ENCODE peak calls at places on chromosome 22, in six cellular contexts. V, Z, A, K, Y and Q are unnamed samples.

GRCh38 chr22:18110194-18110943 is at the start of gene TUBA8:
- DNase-seq in K (no peak), Z (no peak), Y (no peak), A (peak; percentile 87), V (no peak), Q (peak; percentile 6)

GRCh38 chr22:29098296-29098695 is 25.5 kb downstream of the KREMEN1 start:
- DNase-seq in Y (no peak), Z (no peak), V (no peak), A (no peak), K (no peak), Q (no peak)

GRCh38 chr22:21013742-21014201 is 1.2 kb upstream of the P2RX6 start:
- DNase-seq in V (no peak), Z (no peak), Y (no peak), K (no peak), A (no peak), Q (no peak)

GRCh38 chr22:31818481-31819392 is 64.9 kb downstream of the DEPDC5 start:
- DNase-seq in Y (no peak), Z (no peak), A (no peak), K (no peak), V (no peak), Q (no peak)

GRCh38 chr22:35313311-35314121 is 13.8 kb downstream of the TOM1 start:
- DNase-seq in A (no peak), V (no peak), Z (no peak), K (no peak), Y (no peak), Q (no peak)

GRCh38 chr22:35587896-35588295 is 29.2 kb downstream of the MB start:
- DNase-seq in Z (no peak), Y (no peak), V (no peak), A (no peak), K (no peak), Q (no peak)

GRCh38 chr22:28429711-28430110 is 249.9 kb downstream of the TTC28 start:
- DNase-seq in Y (no peak), Z (no peak), V (no peak), A (no peak), K (no peak), Q (no peak)

GRCh38 chr22:30754971-30755759 is 60.5 kb downstream of the OSBP2 start:
- DNase-seq in V (peak; percentile 54), Y (no peak), K (peak; percentile 66), Z (peak; percentile 78), A (peak; percentile 74), Q (peak; percentile 47)

GRCh38 chr22:23245045-23245798 is 64.9 kb downstream of the BCR start:
- DNase-seq in Z (peak; percentile 55), Y (no peak), K (no peak), V (no peak), A (no peak), Q (no peak)

GRCh38 chr22:30313527-30314385 is 13.0 kb downstream of the TBC1D10A start:
- DNase-seq in A (peak; percentile 44), K (no peak), Z (no peak), Y (no peak), V (no peak), Q (no peak)

GRCh38 chr22:50528682-50529415 is 963 bp downstream of the TYMP start:
- DNase-seq in V (no peak), A (no peak), Y (no peak), K (no peak), Z (no peak), Q (no peak)

GRCh38 chr22:28029962-28030361 is 110.9 kb upstream of the PITPNB start:
- DNase-seq in Y (no peak), Z (no peak), A (peak; percentile 3), K (no peak), V (no peak), Q (no peak)

GRCh38 chr22:19130959-19131684 is at the start of gene TSSK2:
- DNase-seq in V (no peak), Z (no peak), K (no peak), A (no peak), Y (no peak), Q (no peak)

GRCh38 chr22:27919943-27920755 is 1.1 kb upstream of the PITPNB start:
- DNase-seq in Z (no peak), Y (no peak), A (peak; percentile 25), V (no peak), K (no peak), Q (peak; percentile 20)

GRCh38 chr22:26887916-26888315 is 230.5 kb downstream of the MIAT start:
- DNase-seq in V (no peak), Y (no peak), K (no peak), Z (no peak), A (no peak), Q (no peak)

GRCh38 chr22:28670153-28670552 is 9.5 kb downstream of the TTC28 start:
- DNase-seq in Z (no peak), K (no peak), A (no peak), Y (no peak), V (no peak), Q (no peak)

GRCh38 chr22:49768511-49768910 is 59.2 kb downstream of the BRD1 start:
- DNase-seq in Z (no peak), Y (no peak), A (no peak), K (no peak), V (no peak), Q (no peak)

GRCh38 chr22:36048911-36049677 is 20.5 kb upstream of the RBFOX2 start:
- DNase-seq in K (no peak), Z (peak; percentile 39), Y (no peak), A (no peak), V (no peak), Q (no peak)

GRCh38 chr22:17418890-17419324 is 49.6 kb downstream of the CECR2 start:
- DNase-seq in K (no peak), A (no peak), V (no peak), Y (no peak), Z (no peak), Q (no peak)

GRCh38 chr22:22955866-22956535 is 68.4 kb downstream of the IGLL5 start:
- DNase-seq in K (peak; percentile 52), V (no peak), A (peak; percentile 71), Y (no peak), Z (peak; percentile 98), Q (peak; percentile 35)

GRCh38 chr22:29306830-29307657 is 594 bp downstream of the GAS2L1 start:
- DNase-seq in V (no peak), Y (no peak), K (no peak), A (peak; percentile 93), Z (peak; percentile 81), Q (peak; percentile 49)

GRCh38 chr22:50687829-50688228 is 15.2 kb downstream of the SHANK3 start:
- DNase-seq in K (no peak), Y (no peak), V (no peak), Z (no peak), A (no peak), Q (no peak)

GRCh38 chr22:29727248-29727551 is 7.4 kb downstream of the CABP7 start:
- DNase-seq in A (peak; percentile 91), K (no peak), Z (peak; percentile 75), V (no peak), Y (no peak), Q (peak; percentile 66)

GRCh38 chr22:36081023-36081431 is 52.4 kb upstream of the RBFOX2 start:
- DNase-seq in Y (no peak), Z (peak; percentile 11), A (no peak), V (no peak), K (no peak), Q (no peak)

GRCh38 chr22:40243891-40244290 is 66.2 kb downstream of the TNRC6B start:
- DNase-seq in K (no peak), Z (no peak), A (no peak), V (no peak), Y (no peak), Q (no peak)

GRCh38 chr22:22884010-22884887 is 3.4 kb upstream of the IGLL5 start:
- DNase-seq in Z (peak; percentile 100), K (peak; percentile 66), A (peak; percentile 79), Y (no peak), V (no peak), Q (peak; percentile 39)

GRCh38 chr22:39174498-39175120 is 22.1 kb upstream of the CBX7 start:
- DNase-seq in A (peak; percentile 73), V (peak; percentile 100), Z (no peak), Y (no peak), K (peak; percentile 23), Q (peak; percentile 98)

GRCh38 chr22:39173787-39174497 is 21.5 kb upstream of the CBX7 start:
- DNase-seq in Y (no peak), A (no peak), K (no peak), V (no peak), Z (no peak), Q (no peak)

GRCh38 chr22:39176673-39177455 is 24.4 kb upstream of the CBX7 start:
- DNase-seq in Y (no peak), A (no peak), V (no peak), Z (no peak), K (no peak), Q (no peak)

GRCh38 chr22:39176067-39176621 is 23.7 kb upstream of the CBX7 start:
- DNase-seq in V (no peak), K (no peak), Y (no peak), A (no peak), Z (no peak), Q (no peak)

DNA sequence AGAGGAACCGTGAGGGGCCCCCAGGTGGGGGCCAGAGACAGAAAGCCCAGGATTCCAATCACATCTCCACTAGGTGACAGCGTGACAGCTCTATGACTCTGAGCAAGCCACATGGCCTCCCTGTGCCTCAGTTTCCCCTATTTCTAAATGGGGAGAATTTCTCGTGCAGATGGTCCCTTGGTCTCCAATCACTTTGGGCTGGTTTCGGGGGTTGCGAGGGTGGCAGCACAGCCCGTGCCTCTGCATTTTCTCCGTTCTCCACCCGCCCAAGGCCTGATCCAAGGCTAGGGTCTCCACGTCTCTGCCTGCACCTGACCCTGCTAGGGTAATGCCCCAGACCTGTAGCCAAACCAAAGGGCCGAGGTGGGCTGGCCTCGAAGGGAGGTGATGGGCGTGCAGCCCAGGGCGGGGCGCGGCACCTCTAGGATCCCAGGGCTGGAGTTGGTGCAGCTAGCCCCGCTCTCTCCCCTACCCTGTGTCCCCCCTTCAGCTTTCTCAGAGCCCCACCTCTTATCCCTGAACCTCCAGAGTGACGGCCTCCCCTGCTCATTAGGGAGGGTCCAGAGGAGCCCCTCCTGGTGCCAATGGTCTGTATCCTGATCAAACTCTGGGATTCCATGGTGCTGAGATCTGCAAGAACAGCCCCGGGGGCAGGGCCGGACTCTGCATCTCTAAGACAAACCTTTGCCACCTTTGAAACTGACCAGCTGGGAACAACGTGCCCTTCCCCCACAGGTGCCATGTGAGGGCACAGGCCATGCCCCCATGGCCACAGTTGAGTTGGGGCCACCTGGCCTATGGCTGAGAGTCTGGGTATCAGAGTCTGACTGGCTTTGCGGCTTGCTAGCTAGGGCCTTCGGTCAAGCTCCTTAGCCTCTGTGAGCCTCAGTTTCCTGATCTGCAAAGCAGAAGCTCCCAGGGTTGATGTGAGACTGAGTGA is 22.9 kb upstream of the CBX7 start:
- DNase-seq in Y (no peak), V (no peak), Z (no peak), K (no peak), A (no peak), Q (no peak)
- TF ChIP-seq YY1 in Y (no peak), V (no peak), Z (no peak), K (no peak), A (no peak), Q (no peak)

GRCh38 chr22:42993651-42994275 is 21.2 kb downstream of the PACSIN2 start:
- DNase-seq in Y (no peak), K (no peak), V (no peak), A (no peak), Z (no peak), Q (no peak)
- H3K4me3 ChIP-seq in Y (no peak overlapping the region), K (no peak overlapping the region), V (no peak overlapping the region), A (no peak overlapping the region), Z (no peak overlapping the region), Q (no peak overlapping the region)

GRCh38 chr22:48380016-48380665 is 1447.5 kb downstream of the BRD1 start:
- DNase-seq in A (no peak), K (no peak), V (no peak), Y (no peak), Z (no peak), Q (no peak)
- TF ChIP-seq YY1 in A (no peak), K (no peak), V (no peak), Y (no peak), Z (no peak), Q (no peak)

GRCh38 chr22:37166675-37167066 is 17.0 kb upstream of the IL2RB start:
- DNase-seq in A (peak; percentile 93), V (no peak), K (no peak), Z (peak; percentile 80), Y (no peak), Q (peak; percentile 52)
- H3K4me3 ChIP-seq in A (no peak overlapping the region), V (no peak overlapping the region), K (peak overlapping the region; percentile 36), Z (no peak overlapping the region), Y (no peak overlapping the region), Q (no peak overlapping the region)